ENCODE peak calls at places on chromosomes 3 and 15, in four cellular contexts. One of them, this sample, is unnamed.

GRCh38 chr3:57098418-57099310 is 38.2 kb downstream of the SPATA12 start:
- DNase-seq in HepG2: no peak
- DNase-seq in H1: no peak
- DNase-seq in GM12878: no peak
- DNase-seq in this sample: no peak

GRCh38 chr3:50806031-50806430 is 131.3 kb downstream of the DOCK3 start:
- DNase-seq in HepG2: no peak
- DNase-seq in GM12878: no peak
- DNase-seq in H1: no peak
- DNase-seq in this sample: no peak

GRCh38 chr3:184176377-184177330 is 2.0 kb downstream of the AP2M1 start:
- DNase-seq in HepG2: peak
- DNase-seq in H1: peak
- DNase-seq in GM12878: no peak
- DNase-seq in this sample: peak

GRCh38 chr3:126349071-126349470 is 8.1 kb downstream of the KLF15 start:
- DNase-seq in HepG2: no peak
- DNase-seq in GM12878: no peak
- DNase-seq in H1: no peak
- DNase-seq in this sample: no peak

GRCh38 chr3:39962566-39962965 is 153.2 kb downstream of the MYRIP start:
- DNase-seq in H1: no peak
- DNase-seq in GM12878: no peak
- DNase-seq in HepG2: no peak
- DNase-seq in this sample: no peak

GRCh38 chr15:41862515-41863116 is 24.0 kb downstream of the PLA2G4B start:
- DNase-seq in GM12878: no peak
- DNase-seq in H1: no peak
- DNase-seq in HepG2: peak
- DNase-seq in this sample: no peak

GRCh38 chr3:177478170-177478859 is 281.0 kb upstream of the TBL1XR1 start:
- DNase-seq in HepG2: peak
- DNase-seq in H1: no peak
- DNase-seq in GM12878: no peak
- DNase-seq in this sample: no peak

GRCh38 chr15:96361309-96362000 is 31.0 kb downstream of the NR2F2 start:
- DNase-seq in GM12878: no peak
- DNase-seq in HepG2: no peak
- DNase-seq in H1: no peak
- DNase-seq in this sample: no peak

GRCh38 chr3:127277591-127277990 is 10.3 kb downstream of the PRR20G start:
- DNase-seq in GM12878: no peak
- DNase-seq in H1: no peak
- DNase-seq in HepG2: no peak
- DNase-seq in this sample: no peak

GRCh38 chr3:31421280-31422048 is 111.3 kb upstream of the STT3B start:
- DNase-seq in GM12878: peak
- DNase-seq in H1: no peak
- DNase-seq in HepG2: no peak
- DNase-seq in this sample: no peak

GRCh38 chr3:155270063-155270462 is 23.4 kb downstream of the STRIT1 start:
- DNase-seq in H1: no peak
- DNase-seq in GM12878: no peak
- DNase-seq in HepG2: no peak
- DNase-seq in this sample: no peak

GRCh38 chr3:197736010-197736490 is 654 bp downstream of the RUBCN start:
- DNase-seq in GM12878: no peak
- DNase-seq in HepG2: no peak
- DNase-seq in H1: no peak
- DNase-seq in this sample: no peak

GRCh38 chr3:173945081-173945652 is 547.6 kb downstream of the NLGN1 start:
- DNase-seq in GM12878: no peak
- DNase-seq in H1: no peak
- DNase-seq in HepG2: no peak
- DNase-seq in this sample: no peak

GRCh38 chr3:23760871-23761373 is 44.8 kb upstream of the UBE2E1 start:
- DNase-seq in HepG2: no peak
- DNase-seq in H1: no peak
- DNase-seq in GM12878: peak
- DNase-seq in this sample: no peak

GRCh38 chr3:15102256-15102655 is 3.3 kb upstream of the RBSN start:
- DNase-seq in GM12878: no peak
- DNase-seq in H1: no peak
- DNase-seq in HepG2: no peak
- DNase-seq in this sample: no peak

GRCh38 chr15:75843618-75844610 is 667 bp downstream of the UBE2Q2 start:
- DNase-seq in HepG2: peak
- DNase-seq in GM12878: no peak
- DNase-seq in H1: no peak
- DNase-seq in this sample: peak

GRCh38 chr15:33098082-33099058 is 96.1 kb downstream of the FMN1 start:
- DNase-seq in GM12878: no peak
- DNase-seq in H1: no peak
- DNase-seq in HepG2: no peak
- DNase-seq in this sample: no peak

GRCh38 chr3:116291141-116291540 is 154.1 kb downstream of the LSAMP start:
- DNase-seq in GM12878: no peak
- DNase-seq in HepG2: no peak
- DNase-seq in H1: no peak
- DNase-seq in this sample: no peak

GRCh38 chr3:171393032-171393744 is 67.0 kb downstream of the TNIK start:
- DNase-seq in HepG2: peak
- DNase-seq in H1: peak
- DNase-seq in GM12878: no peak
- DNase-seq in this sample: no peak

GRCh38 chr15:70437089-70437488 is 326.3 kb downstream of the UACA start:
- DNase-seq in GM12878: no peak
- DNase-seq in HepG2: peak
- DNase-seq in H1: no peak
- DNase-seq in this sample: no peak

GRCh38 chr3:185423178-185423577 is 60.2 kb downstream of the MAP3K13 start:
- DNase-seq in HepG2: no peak
- DNase-seq in H1: no peak
- DNase-seq in GM12878: no peak
- DNase-seq in this sample: no peak

GRCh38 chr15:65326109-65326508 is 21.6 kb downstream of the RNU5B-1 start:
- DNase-seq in GM12878: no peak
- DNase-seq in HepG2: no peak
- DNase-seq in H1: no peak
- DNase-seq in this sample: no peak

DNA sequence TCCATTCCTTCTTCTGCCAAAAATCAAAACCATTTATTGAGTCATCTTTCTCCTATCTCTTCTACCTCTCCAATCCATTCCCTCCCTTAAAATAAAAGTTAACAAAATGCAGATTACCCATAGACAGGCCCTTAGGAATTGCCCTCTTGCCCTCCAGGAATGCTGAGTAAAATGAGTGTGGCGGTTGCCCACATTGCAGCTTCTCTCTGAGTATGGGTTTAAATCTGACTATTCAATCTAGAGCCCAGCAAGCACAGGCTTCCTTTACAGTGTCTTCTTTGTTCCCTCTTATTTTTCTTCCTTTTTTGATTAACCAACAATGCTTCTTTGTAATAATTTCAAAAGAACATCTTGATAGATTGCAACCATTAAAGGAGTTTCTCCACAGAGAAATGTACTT is 135.4 kb upstream of the LMCD1 start:
- DNase-seq in GM12878: no peak
- DNase-seq in HepG2: no peak
- DNase-seq in H1: no peak
- DNase-seq in this sample: no peak
- TF ChIP-seq SUZ12 in GM12878: no peak
- TF ChIP-seq SUZ12 in HepG2: no peak
- TF ChIP-seq SUZ12 in H1: no peak
- TF ChIP-seq SUZ12 in this sample: no peak

DNA sequence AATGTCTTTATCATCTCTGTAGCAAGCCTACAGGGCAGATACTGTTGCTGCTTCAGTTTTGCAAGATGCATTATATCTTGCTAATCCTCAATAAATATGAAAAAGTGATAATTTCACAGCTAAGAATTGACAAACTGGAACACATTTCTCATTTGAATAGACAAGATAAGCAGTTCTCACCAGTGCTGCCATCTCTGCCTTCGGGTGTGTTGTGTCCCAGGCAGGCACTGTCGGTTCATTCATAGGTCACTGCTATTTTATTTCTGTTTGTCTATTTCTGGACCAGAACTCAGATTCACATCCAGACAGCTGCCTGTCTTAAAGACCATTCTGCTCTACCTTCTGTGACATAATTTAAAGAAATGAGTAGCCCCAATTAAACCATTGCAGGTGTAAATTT is 149.7 kb downstream of the ARPP21 start:
- DNase-seq in HepG2: no peak
- DNase-seq in H1: no peak
- DNase-seq in GM12878: no peak
- DNase-seq in this sample: no peak
- TF ChIP-seq SP1 in HepG2: no peak
- TF ChIP-seq SP1 in H1: no peak
- TF ChIP-seq SP1 in GM12878: no peak
- TF ChIP-seq SP1 in this sample: no peak

GRCh38 chr3:69353492-69353891 is 32.4 kb downstream of the FRMD4B start:
- DNase-seq in GM12878: no peak
- DNase-seq in H1: no peak
- DNase-seq in HepG2: no peak
- DNase-seq in this sample: no peak
- TF ChIP-seq SUZ12 in GM12878: no peak
- TF ChIP-seq SUZ12 in H1: no peak
- TF ChIP-seq SUZ12 in HepG2: no peak
- TF ChIP-seq SUZ12 in this sample: no peak

DNA sequence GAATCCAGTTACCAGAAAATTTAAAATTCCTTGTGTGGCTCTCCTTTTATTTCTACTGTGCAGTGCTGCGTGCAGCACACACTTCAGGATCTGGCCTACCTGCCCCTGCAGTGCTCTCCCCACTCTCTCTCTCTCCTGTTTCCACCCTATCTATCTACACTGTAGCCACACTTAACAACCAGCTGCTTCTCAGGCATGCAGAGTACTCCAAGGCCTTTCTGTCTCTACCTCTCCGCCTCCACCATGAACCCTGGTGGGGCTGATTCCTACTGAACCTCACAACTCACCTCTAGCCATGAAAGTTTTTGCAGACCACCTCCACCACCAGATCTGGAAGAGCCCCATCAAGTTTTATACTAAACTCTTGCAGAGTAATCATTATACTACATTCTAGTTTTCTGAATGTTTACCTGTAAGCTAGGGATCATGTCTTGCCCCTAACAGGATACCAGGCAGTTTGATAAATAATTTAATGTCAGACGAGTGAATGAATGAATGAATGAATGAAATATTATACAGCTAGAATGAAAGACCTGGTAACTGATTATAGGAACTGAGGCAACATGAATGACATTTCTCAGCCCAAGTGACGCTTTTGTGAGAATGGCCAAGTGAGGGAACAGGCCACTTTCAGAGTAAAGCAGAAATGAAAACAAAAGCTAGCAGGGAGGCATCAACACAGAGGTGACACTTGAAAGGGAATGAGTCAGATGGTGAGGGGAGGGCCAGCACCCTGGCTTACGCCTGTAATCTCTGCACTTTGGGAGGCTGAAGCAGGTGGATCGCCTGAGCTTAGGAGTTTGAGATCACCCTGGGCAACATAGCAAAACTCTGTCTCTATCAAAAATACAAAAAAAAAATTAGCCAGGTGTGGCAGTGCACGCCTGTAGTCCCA is 363.5 kb downstream of the FOXP1 start:
- DNase-seq in GM12878: no peak
- DNase-seq in H1: no peak
- DNase-seq in HepG2: peak
- DNase-seq in this sample: no peak
- TF ChIP-seq SP1 in GM12878: no peak
- TF ChIP-seq SP1 in H1: no peak
- TF ChIP-seq SP1 in HepG2: no peak
- TF ChIP-seq SP1 in this sample: no peak

DNA sequence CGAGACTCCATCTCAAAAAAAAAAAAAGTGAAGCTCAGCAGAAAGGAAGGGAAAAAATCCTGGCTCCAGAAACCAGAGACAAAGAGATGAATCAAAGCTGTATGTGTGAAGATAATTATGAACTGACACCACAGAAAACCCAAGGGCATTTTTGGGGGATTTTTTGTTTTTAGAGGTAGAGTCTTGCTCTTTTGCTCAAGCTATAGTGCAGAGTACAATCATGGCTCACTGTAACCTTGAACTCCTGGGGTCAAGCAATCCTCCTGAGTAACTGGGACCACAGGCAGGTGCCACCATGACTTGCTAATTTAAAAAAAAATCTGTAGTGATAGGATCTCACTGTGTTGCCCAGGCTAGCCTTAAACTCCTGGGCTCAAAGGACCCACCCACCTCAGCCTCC is 22.8 kb downstream of the HCLS1 start:
- DNase-seq in HepG2: no peak
- DNase-seq in H1: no peak
- DNase-seq in GM12878: no peak
- DNase-seq in this sample: no peak
- TF ChIP-seq SUZ12 in HepG2: no peak
- TF ChIP-seq SUZ12 in H1: no peak
- TF ChIP-seq SUZ12 in GM12878: no peak
- TF ChIP-seq SUZ12 in this sample: no peak

DNA sequence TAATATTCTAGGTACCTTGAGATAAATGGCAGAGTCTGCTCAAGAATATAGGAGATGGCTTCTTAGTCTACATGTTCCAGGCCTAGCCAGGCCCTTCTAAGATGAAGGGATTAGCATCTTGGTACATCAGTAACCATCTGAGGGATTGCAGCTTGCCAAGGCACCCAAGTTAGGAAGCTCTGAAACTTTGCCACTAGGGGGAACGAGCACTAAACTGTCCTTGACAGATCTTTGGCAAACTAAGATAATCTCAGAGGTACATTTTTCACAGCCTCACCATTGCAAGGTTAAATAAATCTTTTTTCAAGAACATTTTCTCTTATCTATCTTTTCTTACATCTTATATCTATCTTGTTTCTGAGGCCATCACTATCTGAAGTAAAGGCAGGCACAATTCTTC is 351.2 kb downstream of the RAP2B start:
- DNase-seq in H1: peak
- DNase-seq in HepG2: peak
- DNase-seq in GM12878: no peak
- DNase-seq in this sample: peak
- TF ChIP-seq SP1 in H1: no peak
- TF ChIP-seq SP1 in HepG2: no peak
- TF ChIP-seq SP1 in GM12878: no peak
- TF ChIP-seq SP1 in this sample: no peak